ENCODE peak calls at places on chromosomes 11 and 22, in seven cellular contexts. D is cardiac muscle cell, O is kidney, T is right lobe of liver, W is OCI-LY7, S is chondrocyte, M is RWPE1. R is an unnamed sample.

GRCh38 chr11:62676698-62677097 is 2.2 kb downstream of the UBXN1 start:
- DNase-seq in W (no peak), T (no peak), M (no peak), O (no peak), S (no peak), D (no peak), R (no peak)

GRCh38 chr11:62830904-62831519 is 839 bp downstream of the STX5 start:
- DNase-seq in T (no peak), O (peak), W (peak), S (no peak), D (no peak), M (no peak), R (no peak)

GRCh38 chr11:128624269-128625170 is 37.2 kb upstream of the ETS1 start:
- DNase-seq in S (no peak), T (peak), M (no peak), O (peak), W (peak), D (no peak), R (no peak)

GRCh38 chr22:36002084-36002483 is 26.5 kb downstream of the RBFOX2 start:
- DNase-seq in M (no peak), D (no peak), O (no peak), S (no peak), T (no peak), W (no peak), R (no peak)

GRCh38 chr22:32987081-32987631 is 71.0 kb downstream of the SYN3 start:
- DNase-seq in O (no peak), T (peak), S (no peak), W (no peak), M (peak), D (no peak), R (no peak)

GRCh38 chr11:2899080-2899783 is 13.7 kb upstream of the CDKN1C start:
- DNase-seq in M (no peak), W (no peak), T (no peak), S (no peak), D (no peak), O (no peak), R (no peak)

GRCh38 chr11:13687271-13687670 is 18.8 kb downstream of the FAR1 start:
- DNase-seq in O (no peak), T (no peak), S (no peak), M (no peak), W (no peak), D (no peak), R (no peak)

GRCh38 chr11:27381238-27381666 is 18.2 kb upstream of the CCDC34 start:
- DNase-seq in W (no peak), T (peak), S (no peak), O (no peak), D (no peak), M (no peak), R (no peak)

GRCh38 chr22:36925388-36926290 is 12.2 kb downstream of the CSF2RB start:
- DNase-seq in T (no peak), W (no peak), D (peak), O (peak), M (no peak), S (no peak), R (no peak)

GRCh38 chr11:1749020-1749758 is 1.2 kb downstream of the IFITM10 start:
- DNase-seq in M (peak), S (peak), W (no peak), T (no peak), O (no peak), D (peak), R (no peak)

GRCh38 chr11:115674176-115674575 is 170.0 kb upstream of the CADM1 start:
- DNase-seq in T (no peak), W (no peak), M (no peak), S (no peak), D (no peak), O (no peak), R (no peak)

GRCh38 chr11:2789791-2790580 is 90.2 kb upstream of the KCNQ1OT1 start:
- DNase-seq in O (peak), D (no peak), S (peak), M (no peak), T (peak), W (no peak), R (peak)

GRCh38 chr22:17692841-17693240 is 54.3 kb downstream of the BCL2L13 start:
- DNase-seq in M (no peak), W (no peak), O (no peak), T (no peak), S (no peak), D (no peak), R (no peak)

GRCh38 chr11:14413307-14414072 is 54.5 kb upstream of the RRAS2 start:
- DNase-seq in S (no peak), D (peak), M (no peak), O (no peak), T (no peak), W (no peak), R (no peak)

GRCh38 chr11:132205496-132205895 is 835.1 kb downstream of the NTM start:
- DNase-seq in S (no peak), W (no peak), T (no peak), M (no peak), D (no peak), O (no peak), R (no peak)

GRCh38 chr11:125535585-125535984 is 33.7 kb upstream of the EI24 start:
- DNase-seq in M (no peak), T (no peak), W (no peak), D (no peak), S (no peak), O (no peak), R (no peak)

GRCh38 chr11:69352715-69353325 is 58.9 kb downstream of the MYEOV start:
- DNase-seq in W (no peak), O (no peak), S (no peak), T (peak), M (peak), D (peak), R (no peak)

DNA sequence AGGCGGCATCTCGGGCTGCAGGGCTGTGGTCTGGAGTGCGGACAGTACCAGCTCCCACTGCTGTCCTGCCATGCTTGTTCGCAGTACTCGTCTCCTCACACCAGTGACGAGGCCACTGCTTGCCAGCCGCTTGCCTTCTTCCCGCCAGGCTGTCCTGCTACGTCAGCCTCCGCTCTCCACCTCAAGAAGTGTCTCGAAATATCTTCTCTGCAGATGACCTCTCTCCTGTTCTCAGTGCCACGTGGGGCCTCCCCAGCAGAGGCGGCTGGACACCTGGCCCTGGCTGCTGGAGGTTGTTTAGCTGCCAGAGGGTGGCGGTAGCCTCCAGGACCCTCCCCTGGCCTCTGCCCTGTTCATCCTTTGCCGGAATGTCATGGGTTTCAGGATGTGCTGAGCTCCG is 3.1 kb upstream of the CCDC188 start:
- DNase-seq in M (no peak), D (no peak), O (no peak), T (no peak), S (no peak), W (no peak), R (no peak)
- TF ChIP-seq CTCF in M (no peak), D (no peak), O (no peak), T (no peak), S (peak), W (no peak), R (peak)

GRCh38 chr22:41382610-41383009 is 868 bp downstream of the TEF start:
- DNase-seq in O (no peak), M (no peak), W (no peak), D (no peak), T (no peak), S (no peak), R (no peak)
- TF ChIP-seq CTCF in O (no peak), M (no peak), W (no peak), D (no peak), T (no peak), S (no peak), R (no peak)

GRCh38 chr11:105224859-105225258 is 85.3 kb upstream of the CARD18 start:
- DNase-seq in D (no peak), M (peak), O (no peak), S (no peak), T (no peak), W (no peak), R (no peak)

GRCh38 chr11:105220175-105220574 is 80.6 kb upstream of the CARD18 start:
- DNase-seq in O (no peak), S (no peak), W (no peak), M (no peak), D (no peak), T (no peak), R (no peak)

GRCh38 chr11:105219670-105220069 is 80.1 kb upstream of the CARD18 start:
- DNase-seq in D (no peak), O (no peak), W (no peak), S (no peak), T (no peak), M (no peak), R (no peak)

GRCh38 chr11:105215528-105215927 is 76.0 kb upstream of the CARD18 start:
- DNase-seq in S (no peak), T (no peak), O (no peak), M (no peak), D (no peak), W (no peak), R (no peak)

GRCh38 chr11:105219269-105219668 is 79.7 kb upstream of the CARD18 start:
- DNase-seq in D (no peak), W (no peak), S (no peak), O (no peak), T (no peak), M (no peak), R (no peak)
- TF ChIP-seq CTCF in D (no peak), W (peak), S (peak), O (no peak), T (no peak), M (no peak), R (no peak)

GRCh38 chr11:119721129-119722120 is 7.6 kb downstream of the NECTIN1 start:
- DNase-seq in M (peak), D (no peak), W (no peak), S (peak), O (no peak), T (no peak), R (no peak)
- TF ChIP-seq CTCF in M (no peak), D (peak), W (peak), S (peak), O (peak), T (peak), R (peak)